ENCODE peak calls at places on chromosomes 16 and 17, in four cellular contexts. L is breast epithelium, O is heart left ventricle, Z is activated B cell treated with CpG ODN at 0.5 μM for 24 hours. R is an unnamed sample.

GRCh38 chr17:79923974-79924638 is 84.9 kb upstream of the CBX4 start:
- DNase-seq in Z (no peak), L (no peak), O (no peak), R (no peak)

GRCh38 chr17:14225153-14226004 is 11.3 kb downstream of the CDRT15 start:
- DNase-seq in Z (no peak), O (no peak), L (no peak), R (no peak)

GRCh38 chr16:88068476-88069396 is 117.5 kb downstream of the BANP start:
- DNase-seq in Z (no peak), O (peak), L (no peak), R (no peak)

GRCh38 chr16:24075929-24076716 is 180.0 kb upstream of the CACNG3 start:
- DNase-seq in L (no peak), O (no peak), Z (no peak), R (peak)

GRCh38 chr17:81339502-81340296 is 44.6 kb upstream of the SLC38A10 start:
- DNase-seq in L (no peak), O (no peak), Z (no peak), R (no peak)

GRCh38 chr17:55612691-55613141 is 101.5 kb upstream of the SMIM36 start:
- DNase-seq in Z (no peak), O (no peak), L (no peak), R (no peak)

GRCh38 chr16:27168790-27169189 is 34.5 kb upstream of the KDM8 start:
- DNase-seq in O (no peak), L (no peak), Z (no peak), R (no peak)

GRCh38 chr16:68286153-68287074 is 22.1 kb downstream of the SLC7A6 start:
- DNase-seq in Z (no peak), L (no peak), O (no peak), R (no peak)

GRCh38 chr17:77437017-77437416 is 296.2 kb downstream of the SEC14L1 start:
- DNase-seq in L (no peak), O (peak), Z (no peak), R (peak)

GRCh38 chr17:56144205-56144604 is 9.1 kb upstream of the ANKFN1 start:
- DNase-seq in L (no peak), O (no peak), Z (no peak), R (no peak)

GRCh38 chr17:4892499-4893221 is 6.7 kb upstream of the C17orf107 start:
- DNase-seq in Z (no peak), L (no peak), O (no peak), R (no peak)

GRCh38 chr16:88920618-88921602 is 54.5 kb upstream of the PABPN1L start:
- DNase-seq in Z (peak), L (no peak), O (peak), R (no peak)

GRCh38 chr17:199195-199604 is 17.8 kb upstream of the DOC2B start:
- DNase-seq in Z (no peak), L (no peak), O (no peak), R (no peak)

GRCh38 chr16:25176136-25176535 is 40.6 kb upstream of the AQP8 start:
- DNase-seq in Z (no peak), L (no peak), O (no peak), R (no peak)

GRCh38 chr17:40519089-40519775 is 17.8 kb upstream of the TNS4 start:
- DNase-seq in L (peak), Z (no peak), O (peak), R (no peak)

GRCh38 chr16:86545481-86545880 is 9.6 kb downstream of the MTHFSD start:
- DNase-seq in Z (no peak), O (no peak), L (no peak), R (no peak)

GRCh38 chr17:62652251-62653001 is 25.0 kb downstream of the MRC2 start:
- DNase-seq in O (peak), Z (peak), L (peak), R (no peak)

GRCh38 chr16:83344014-83344413 is 463.8 kb upstream of the HSBP1 start:
- DNase-seq in L (no peak), Z (no peak), O (no peak), R (no peak)

GRCh38 chr17:49277638-49278037 is 47.1 kb upstream of the PHOSPHO1 start:
- DNase-seq in L (no peak), O (no peak), Z (no peak), R (no peak)

GRCh38 chr17:50047488-50048126 is 8.3 kb upstream of the ITGA3 start:
- DNase-seq in Z (no peak), L (no peak), O (no peak), R (no peak)

GRCh38 chr16:47129755-47130435 is 13.8 kb downstream of the NETO2 start:
- DNase-seq in O (no peak), L (no peak), Z (no peak), R (no peak)

GRCh38 chr17:8053600-8053999 is 14.7 kb downstream of the ALOX15B start:
- DNase-seq in Z (no peak), O (no peak), L (no peak), R (no peak)

GRCh38 chr16:69762843-69763556 is 868 bp downstream of the WWP2 start:
- DNase-seq in L (no peak), O (no peak), Z (no peak), R (no peak)

GRCh38 chr16:71933913-71934696 is 38.8 kb downstream of the IST1 start:
- DNase-seq in L (no peak), Z (no peak), O (no peak), R (no peak)

DNA sequence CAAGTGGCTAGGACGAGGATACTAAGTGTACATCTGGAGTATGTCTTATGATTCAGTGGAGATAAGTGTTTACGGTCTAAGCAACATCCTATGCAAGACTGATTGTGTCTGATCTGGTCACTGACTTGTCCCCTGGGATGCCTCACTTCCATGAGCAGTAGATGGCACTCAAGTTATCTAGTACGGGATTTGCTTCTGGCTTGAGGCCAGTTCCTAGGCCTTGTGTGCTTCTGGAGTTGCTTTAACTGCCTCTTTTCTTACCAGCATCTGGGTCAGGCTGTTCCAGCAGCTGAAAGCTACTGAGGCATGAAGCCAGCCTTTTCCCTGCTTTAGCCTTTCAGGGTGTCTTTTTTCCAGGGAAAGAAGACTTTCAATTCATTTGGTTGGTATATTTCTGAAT is 23.0 kb downstream of the SUPT6H start:
- DNase-seq in L (no peak), Z (no peak), O (no peak), R (no peak)
- TF ChIP-seq CTCF in L (no peak), Z (no peak), O (no peak), R (no peak)

GRCh38 chr17:45847101-45847500 is 2.4 kb downstream of the SPPL2C start:
- DNase-seq in L (no peak), O (no peak), Z (no peak), R (no peak)

GRCh38 chr17:45848868-45849535 is 4.3 kb downstream of the SPPL2C start:
- DNase-seq in Z (no peak), O (no peak), L (no peak), R (no peak)

GRCh38 chr17:45849536-45849990 is 4.9 kb downstream of the SPPL2C start:
- DNase-seq in L (no peak), O (no peak), Z (no peak), R (no peak)

GRCh38 chr17:45847747-45848146 is 3.1 kb downstream of the SPPL2C start:
- DNase-seq in Z (no peak), O (no peak), L (no peak), R (no peak)

GRCh38 chr17:45848405-45848804 is 3.7 kb downstream of the SPPL2C start:
- DNase-seq in L (no peak), O (no peak), Z (no peak), R (no peak)
- TF ChIP-seq CTCF in L (no peak), O (no peak), Z (no peak), R (no peak)

DNA sequence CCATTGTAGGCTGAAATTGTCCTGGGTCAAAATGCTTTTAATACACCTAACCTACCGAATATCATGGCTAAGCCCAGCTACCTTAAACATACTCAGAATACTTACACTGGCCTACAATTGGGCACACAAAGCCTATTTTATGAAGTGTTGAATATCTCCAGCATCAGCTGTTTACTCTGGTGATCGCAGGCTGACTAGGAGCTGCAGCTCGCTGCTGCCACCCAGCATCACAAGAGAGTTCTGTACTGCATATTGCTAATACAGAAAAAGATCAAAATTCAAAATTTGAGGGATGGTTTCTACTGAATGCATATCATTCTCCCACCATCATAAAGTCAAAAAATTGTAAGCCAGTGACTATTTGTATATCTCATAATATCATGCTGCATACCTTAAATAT is 55.3 kb downstream of the ULK2 start:
- DNase-seq in O (no peak), Z (no peak), L (no peak), R (no peak)
- TF ChIP-seq CTCF in O (no peak), Z (no peak), L (no peak), R (peak)

DNA sequence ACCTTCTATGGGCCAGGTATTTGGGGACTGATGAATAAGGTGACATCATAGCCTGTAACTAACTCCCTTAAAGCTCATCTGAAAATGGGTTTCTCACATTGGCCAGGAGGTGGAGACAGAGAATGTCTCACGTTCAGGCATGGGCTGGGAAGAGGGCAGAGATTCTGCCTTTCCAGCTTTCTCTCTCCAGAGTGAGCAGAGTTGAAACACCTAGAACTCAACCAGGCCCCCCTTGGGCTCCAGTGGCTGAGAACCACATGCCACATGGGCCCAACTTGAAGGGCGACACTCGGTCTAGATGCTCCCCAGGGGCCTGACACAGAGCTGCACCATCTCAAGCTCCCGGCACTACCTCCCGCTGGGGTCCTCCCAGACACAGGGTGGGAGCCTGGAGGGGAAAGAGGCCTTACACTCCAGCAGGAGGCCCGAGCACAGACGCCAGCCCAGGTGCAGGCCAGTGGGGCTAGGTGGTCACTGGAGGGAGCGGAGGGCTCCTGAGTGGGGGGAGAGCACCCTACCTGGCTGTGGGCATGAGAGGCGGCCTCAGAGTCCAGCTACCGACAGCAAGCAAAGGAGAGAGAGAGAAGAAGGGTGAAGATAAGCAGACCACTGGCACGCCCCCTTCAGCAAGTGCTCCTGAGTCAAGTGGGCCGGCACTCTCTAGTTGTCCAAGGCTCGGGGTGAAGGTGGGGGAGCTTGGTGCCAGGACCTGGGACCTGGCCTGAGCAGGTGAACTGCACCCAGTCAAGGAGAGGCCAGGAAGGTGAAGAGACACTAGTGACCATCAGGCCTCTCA is 55.9 kb downstream of the MYO18A start:
- DNase-seq in Z (no peak), O (no peak), L (no peak), R (no peak)
- TF ChIP-seq CTCF in Z (no peak), O (peak), L (peak), R (peak)

DNA sequence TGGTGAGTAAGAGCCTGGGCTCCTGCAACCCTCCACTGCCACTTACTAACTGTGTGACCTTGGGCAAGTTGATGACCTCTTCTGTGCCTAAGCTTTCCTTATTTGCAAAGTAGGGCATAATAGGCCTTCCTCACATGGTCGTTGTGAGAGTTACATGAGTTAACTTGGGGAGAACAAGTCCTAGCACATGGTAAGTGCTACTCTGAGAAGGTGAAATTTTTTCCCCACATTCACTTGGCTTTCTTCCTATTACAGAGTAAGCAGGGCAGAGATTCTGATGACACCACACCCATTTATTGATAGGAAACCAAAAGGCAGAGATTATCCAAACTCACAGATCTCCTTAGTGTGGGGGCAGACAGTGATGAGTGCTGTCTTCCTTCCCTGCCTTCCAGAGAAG is 1.6 kb downstream of the KCNH4 start:
- DNase-seq in Z (no peak), O (no peak), L (no peak), R (no peak)
- TF ChIP-seq CTCF in Z (no peak), O (no peak), L (no peak), R (no peak)

GRCh38 chr17:46876926-46877325 is 25.5 kb downstream of the WNT9B start:
- DNase-seq in L (no peak), O (no peak), Z (no peak), R (no peak)

GRCh38 chr17:46873941-46874645 is 22.7 kb downstream of the WNT9B start:
- DNase-seq in Z (no peak), O (no peak), L (no peak), R (no peak)

GRCh38 chr17:46875849-46876352 is 24.5 kb downstream of the WNT9B start:
- DNase-seq in O (no peak), Z (no peak), L (no peak), R (no peak)

GRCh38 chr17:46876353-46876887 is 25.0 kb downstream of the WNT9B start:
- DNase-seq in O (no peak), L (no peak), Z (no peak), R (no peak)

GRCh38 chr17:46874906-46875305 is 23.5 kb downstream of the WNT9B start:
- DNase-seq in L (no peak), O (no peak), Z (no peak), R (no peak)
- TF ChIP-seq CTCF in L (no peak), O (no peak), Z (no peak), R (no peak)

GRCh38 chr17:45316271-45317112 is at the start of gene MAP3K14:
- DNase-seq in Z (peak), O (peak), L (peak), R (peak)
- TF ChIP-seq CTCF in Z (no peak), O (no peak), L (peak), R (peak)

GRCh38 chr17:38870259-38871165 is 654 bp downstream of the LASP1 start:
- DNase-seq in Z (peak), L (peak), O (peak), R (no peak)

GRCh38 chr17:38869647-38870258 is at the start of gene LASP1:
- DNase-seq in Z (peak), O (peak), L (peak), R (peak)

GRCh38 chr17:38872671-38873385 is 3.0 kb downstream of the LASP1 start:
- DNase-seq in Z (no peak), O (no peak), L (no peak), R (no peak)

GRCh38 chr17:38871992-38872605 is 2.2 kb downstream of the LASP1 start:
- DNase-seq in L (no peak), Z (no peak), O (no peak), R (no peak)

DNA sequence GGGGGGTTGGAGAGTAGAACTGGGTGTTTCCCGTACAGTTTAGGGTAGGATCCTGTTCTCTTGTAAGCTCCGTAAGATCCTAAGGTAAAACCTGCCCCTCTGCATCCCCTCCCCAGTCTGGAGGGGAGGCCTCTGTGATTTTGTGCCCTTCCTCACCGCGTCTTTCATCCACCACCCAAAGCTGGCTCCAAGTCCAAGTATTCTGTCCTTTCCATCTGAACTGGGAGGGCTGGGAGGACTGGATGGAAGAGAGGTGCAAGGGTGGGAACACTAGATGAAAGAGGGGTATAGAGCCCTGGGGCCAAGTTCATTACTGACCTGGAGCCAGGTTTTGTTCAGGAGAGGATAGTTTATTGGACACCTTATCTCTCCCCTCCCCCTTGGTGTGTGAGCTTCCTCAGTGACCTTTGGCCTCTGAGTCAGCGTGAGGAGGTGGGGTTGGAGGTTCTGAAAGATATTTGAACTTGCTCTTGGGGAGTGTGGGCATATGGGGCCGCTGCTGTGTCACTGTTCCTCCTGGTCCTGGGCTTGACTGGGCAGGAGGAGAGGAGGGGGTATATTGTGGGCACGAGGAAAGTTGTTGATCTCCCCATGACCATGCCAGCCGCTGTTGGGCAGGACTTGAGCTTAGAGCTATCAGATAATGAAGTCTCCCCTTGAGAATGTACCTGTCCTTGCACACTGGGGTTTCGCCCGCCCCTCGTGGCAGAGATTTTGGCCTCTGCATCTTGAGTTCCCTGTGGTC is 1.6 kb downstream of the LASP1 start:
- DNase-seq in O (peak), L (peak), Z (no peak), R (no peak)
- TF ChIP-seq CTCF in O (no peak), L (no peak), Z (no peak), R (peak)

DNA sequence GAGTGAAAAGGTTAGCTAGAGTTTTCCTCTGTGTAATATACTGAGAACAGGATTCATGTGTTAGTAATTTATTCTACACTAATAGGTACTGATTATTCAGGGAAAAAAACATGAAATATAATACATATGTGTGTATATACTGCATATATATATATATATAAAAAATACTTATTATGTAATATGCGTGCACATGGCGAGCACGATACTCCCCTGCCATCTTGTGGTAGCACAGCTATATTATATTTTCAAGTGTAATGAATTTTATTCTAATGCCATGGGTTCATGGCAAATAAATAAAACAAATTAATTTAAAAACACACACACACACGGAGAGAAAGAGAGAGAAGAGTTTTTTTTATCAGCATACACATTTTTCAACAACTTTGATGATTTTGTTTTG is 460.6 kb downstream of the KCNJ2 start:
- DNase-seq in O (no peak), Z (no peak), L (no peak), R (no peak)
- TF ChIP-seq CTCF in O (peak), Z (no peak), L (no peak), R (peak)

GRCh38 chr17:2722611-2723010 is 11.0 kb upstream of the CLUH start:
- DNase-seq in Z (no peak), L (no peak), O (no peak), R (no peak)
- TF ChIP-seq CTCF in Z (no peak), L (no peak), O (no peak), R (no peak)